ENCODE peak calls at places on chromosomes 16 and 17, in six cellular contexts. U, M, L, J, P and Y are unnamed samples.

GRCh38 chr17:78597923-78598545 is 20.8 kb upstream of the DNAH17 start:
- DNase-seq in U (no peak), P (peak; percentile 35), M (no peak), L (no peak), J (no peak), Y (no peak)

GRCh38 chr16:66484453-66485213 is 57.5 kb downstream of the BEAN1 start:
- DNase-seq in M (no peak), L (no peak), J (no peak), U (no peak), P (no peak), Y (no peak)

GRCh38 chr17:65683428-65683827 is 122.0 kb upstream of the AXIN2 start:
- DNase-seq in J (no peak), P (no peak), M (no peak), U (no peak), L (no peak), Y (no peak)

GRCh38 chr17:4708436-4708835 is 2.0 kb upstream of the ARRB2 start:
- DNase-seq in J (no peak), P (peak; percentile 67), M (no peak), U (no peak), L (no peak), Y (no peak)

GRCh38 chr17:27327871-27328270 is 34.0 kb downstream of the WSB1 start:
- DNase-seq in L (no peak), J (no peak), P (no peak), U (no peak), M (no peak), Y (no peak)

GRCh38 chr16:12874135-12874534 is 27.3 kb upstream of the SHISA9 start:
- DNase-seq in J (no peak), U (no peak), M (no peak), P (no peak), L (no peak), Y (no peak)

GRCh38 chr17:10838682-10839081 is 795 bp upstream of the PIRT start:
- DNase-seq in J (no peak), P (no peak), M (no peak), L (no peak), U (no peak), Y (no peak)

GRCh38 chr16:2701272-2701671 is 18.8 kb downstream of the PRSS27 start:
- DNase-seq in M (no peak), J (no peak), U (no peak), L (no peak), P (no peak), Y (no peak)

GRCh38 chr17:76899414-76899813 is 31.2 kb downstream of the MGAT5B start:
- DNase-seq in P (no peak), U (no peak), J (no peak), M (no peak), L (no peak), Y (no peak)

GRCh38 chr16:11402051-11402744 is 56.9 kb downstream of the RMI2 start:
- DNase-seq in J (no peak), P (peak; percentile 53), U (no peak), M (no peak), L (no peak), Y (peak; percentile 81)

GRCh38 chr16:75248142-75248535 is 3.3 kb downstream of the BCAR1 start:
- DNase-seq in J (no peak), M (no peak), U (no peak), L (no peak), P (no peak), Y (no peak)

GRCh38 chr17:953767-954166 is 25.8 kb downstream of the NXN start:
- DNase-seq in P (peak; percentile 37), J (no peak), M (no peak), U (peak; percentile 2), L (no peak), Y (no peak)

GRCh38 chr17:74442291-74442669 is 10.4 kb downstream of the GPRC5C start:
- DNase-seq in J (no peak), U (no peak), P (no peak), M (no peak), L (no peak), Y (no peak)

GRCh38 chr17:78224226-78225087 is 7.0 kb upstream of the TMEM235 start:
- DNase-seq in M (no peak), J (no peak), L (no peak), P (no peak), U (no peak), Y (no peak)

GRCh38 chr16:83307206-83307990 is 500.4 kb upstream of the HSBP1 start:
- DNase-seq in P (no peak), J (no peak), L (no peak), M (no peak), U (no peak), Y (no peak)

GRCh38 chr16:68031951-68032350 is 8.9 kb downstream of the DUS2 start:
- DNase-seq in L (peak; percentile 70), M (no peak), U (no peak), P (peak; percentile 2), J (peak; percentile 36), Y (no peak)

GRCh38 chr17:441155-441950 is 88.7 kb upstream of the RPH3AL start:
- DNase-seq in M (no peak), P (no peak), U (no peak), L (no peak), J (no peak), Y (peak; percentile 46)

GRCh38 chr17:913207-913606 is 66.4 kb downstream of the NXN start:
- DNase-seq in U (no peak), L (no peak), P (no peak), M (no peak), J (no peak), Y (no peak)

GRCh38 chr16:49708491-49708890 is 147.4 kb downstream of the ZNF423 start:
- DNase-seq in L (no peak), J (no peak), P (no peak), U (no peak), M (no peak), Y (no peak)

GRCh38 chr17:13024526-13025263 is 6.9 kb upstream of the ELAC2 start:
- DNase-seq in M (peak; percentile 74), L (peak; percentile 59), U (peak; percentile 57), P (peak; percentile 87), J (no peak), Y (peak; percentile 87)

GRCh38 chr17:52136173-52136572 is 22.3 kb downstream of the CA10 start:
- DNase-seq in U (no peak), J (no peak), P (no peak), L (no peak), M (no peak), Y (no peak)

GRCh38 chr17:4232168-4232813 is 31.5 kb downstream of the ANKFY1 start:
- DNase-seq in P (no peak), M (no peak), J (no peak), L (no peak), U (no peak), Y (no peak)

DNA sequence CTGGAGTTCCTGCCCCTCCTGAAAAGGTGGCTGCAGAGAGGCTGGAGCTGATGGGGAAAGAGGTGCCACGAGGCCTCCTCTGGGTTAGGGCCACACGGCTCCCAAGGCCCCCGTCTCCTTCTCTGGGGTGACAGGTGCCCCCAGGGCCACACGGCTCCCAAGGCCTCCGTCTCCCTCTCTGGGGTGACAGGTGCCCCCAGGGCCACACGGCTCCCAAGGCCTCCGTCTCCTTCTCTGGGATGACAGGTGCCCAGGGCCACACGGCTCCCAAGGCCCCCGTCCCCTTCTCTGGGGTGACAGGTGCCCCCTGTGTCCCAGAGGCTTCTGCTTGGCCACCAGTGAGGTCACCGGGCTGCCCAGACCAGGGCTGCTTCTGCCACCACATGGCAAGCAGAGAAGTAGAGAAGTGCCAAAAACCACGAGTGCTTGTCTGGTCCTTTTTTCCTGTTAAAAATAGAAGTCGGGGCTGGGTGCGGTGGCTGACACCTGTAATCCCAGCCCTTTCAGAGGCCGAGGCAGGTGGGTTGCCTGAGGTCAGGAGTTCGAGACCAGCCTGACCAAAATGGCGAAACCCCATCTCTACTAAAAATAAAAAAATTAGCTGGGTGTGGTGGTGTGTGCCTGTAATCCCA is 4.1 kb downstream of the CAPN15 start:
- DNase-seq in P (no peak), M (no peak), L (no peak), J (no peak), U (no peak), Y (no peak)
- H3K4me1 ChIP-seq in P (no peaks in the 10 kb centered on the region), M (peaks cover 14% of the 10 kb centered on the region), L (peaks cover 11% of the 10 kb centered on the region), J (peaks cover 16% of the 10 kb centered on the region), U (no peaks in the 10 kb centered on the region), Y (peaks cover 24% of the 10 kb centered on the region)

GRCh38 chr17:36501351-36501750 is 14.9 kb downstream of the ZNHIT3 start:
- DNase-seq in M (no peak), L (no peak), J (no peak), U (no peak), P (peak; percentile 64), Y (no peak)
- H3K4me3 ChIP-seq in M (no peak overlapping the region), L (no peak overlapping the region), J (no peak overlapping the region), U (no peak overlapping the region), P (no peak overlapping the region), Y (no peak overlapping the region)

GRCh38 chr16:85583491-85584181 is 29.5 kb upstream of the GSE1 start:
- DNase-seq in M (peak; percentile 65), L (no peak), U (no peak), P (no peak), J (no peak), Y (no peak)
- H3K4me1 ChIP-seq in M (peaks cover 51% of the 10 kb centered on the region), L (peaks cover 19% of the 10 kb centered on the region), U (no peaks in the 10 kb centered on the region), P (no peaks in the 10 kb centered on the region), J (peaks cover 6% of the 10 kb centered on the region), Y (peaks cover 5% of the 10 kb centered on the region)

DNA sequence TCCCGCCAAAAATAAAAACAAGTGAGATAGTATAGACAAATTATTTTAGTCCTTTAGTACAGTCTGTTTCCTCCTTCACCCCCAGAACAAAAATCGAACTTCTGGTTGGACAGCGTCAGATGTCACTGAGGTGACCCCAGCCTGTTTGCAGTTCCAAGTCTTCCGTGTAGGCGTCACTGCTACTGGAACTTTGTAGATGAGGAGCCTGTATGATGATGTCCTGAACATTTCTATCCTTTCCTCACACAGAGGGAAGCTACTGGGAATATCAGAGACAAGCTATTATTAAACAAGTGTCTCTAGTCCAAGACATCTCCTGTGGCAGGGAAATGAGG is 924 bp upstream of the VEZF1 start:
- DNase-seq in U (no peak), M (no peak), J (peak; percentile 64), P (no peak), L (no peak), Y (no peak)
- H3K4me3 ChIP-seq in U (peak overlapping the region; percentile 83), M (peak overlapping the region; percentile 84), J (peak overlapping the region; percentile 67), P (peak overlapping the region; percentile 90), L (peak overlapping the region; percentile 96), Y (peak overlapping the region; percentile 86)

GRCh38 chr16:47493358-47494337 is 32.5 kb downstream of the PHKB start:
- DNase-seq in U (no peak), J (no peak), L (no peak), M (no peak), P (no peak), Y (no peak)
- H3K4me1 ChIP-seq in U (no peaks in the 10 kb centered on the region), J (no peaks in the 10 kb centered on the region), L (no peaks in the 10 kb centered on the region), M (no peaks in the 10 kb centered on the region), P (no peaks in the 10 kb centered on the region), Y (no peaks in the 10 kb centered on the region)

DNA sequence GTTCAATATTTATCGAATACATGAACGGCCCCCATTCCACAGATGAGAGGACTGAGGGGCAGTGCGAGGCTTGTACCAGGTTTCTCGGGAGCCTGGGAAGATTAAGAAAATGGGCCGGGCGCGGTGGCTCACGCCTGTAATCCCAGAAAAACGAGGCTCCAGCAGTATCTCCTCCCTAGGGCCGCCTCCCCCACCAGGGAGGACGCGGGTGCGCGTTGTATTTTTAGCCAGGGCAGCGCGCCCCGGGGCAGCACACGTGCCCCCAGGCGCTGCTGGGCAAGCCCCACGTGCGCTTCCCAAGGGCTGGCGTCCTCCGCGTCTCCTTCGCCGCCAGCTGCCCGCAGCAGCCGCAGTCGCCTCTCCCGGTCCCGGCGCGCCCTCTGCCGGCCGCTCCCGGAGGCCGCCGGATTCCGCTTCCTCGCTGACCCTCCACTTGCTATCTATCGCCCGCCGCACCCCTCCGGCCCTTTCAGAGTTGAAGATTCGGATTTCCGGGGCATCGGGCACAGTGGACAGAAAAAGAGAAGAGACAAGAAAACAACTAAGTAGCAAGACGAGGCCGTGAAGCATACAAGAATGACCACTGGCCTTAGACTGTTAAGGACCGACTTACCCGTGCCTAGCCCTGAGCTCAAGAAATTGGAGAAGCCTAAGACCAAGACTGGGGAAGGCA is 1.9 kb upstream of the YBX2 start:
- DNase-seq in L (peak; percentile 76), P (peak; percentile 96), U (peak; percentile 85), M (peak; percentile 81), J (peak; percentile 66), Y (peak; percentile 95)
- H3K4me3 ChIP-seq in L (no peak overlapping the region), P (no peak overlapping the region), U (no peak overlapping the region), M (no peak overlapping the region), J (peak overlapping the region; percentile 25), Y (peak overlapping the region; percentile 20)